ENCODE peak calls at places on chromosome 18, in five cellular contexts. O, M, P, I and L are unnamed samples.

GRCh38 chr18:51051105-51051712 is 21.2 kb downstream of the SMAD4 start:
- DNase-seq in O (no peak), M (peak; percentile 73), P (peak; percentile 4), I (peak; percentile 58), L (no peak)

GRCh38 chr18:61771861-61772260 is 120.9 kb downstream of the RNF152 start:
- DNase-seq in O (no peak), M (no peak), P (no peak), I (no peak), L (no peak)

GRCh38 chr18:6489977-6490376 is 75.3 kb upstream of the L3MBTL4 start:
- DNase-seq in O (no peak), M (no peak), P (no peak), I (no peak), L (no peak)

GRCh38 chr18:70973626-70974025 is 684.8 kb downstream of the SOCS6 start:
- DNase-seq in O (no peak), M (no peak), P (no peak), I (no peak), L (no peak)

GRCh38 chr18:75282746-75283145 is 72.1 kb downstream of the TSHZ1 start:
- DNase-seq in O (no peak), M (no peak), P (no peak), I (no peak), L (no peak)

GRCh38 chr18:37578886-37579513 is 13.4 kb upstream of the CELF4 start:
- DNase-seq in O (no peak), M (peak; percentile 64), P (peak; percentile 39), I (peak; percentile 51), L (no peak)

GRCh38 chr18:59388817-59389216 is 29.8 kb upstream of the LMAN1 start:
- DNase-seq in O (no peak), M (no peak), P (no peak), I (no peak), L (no peak)

GRCh38 chr18:41881285-41881684 is 73.7 kb upstream of the PIK3C3 start:
- DNase-seq in O (no peak), M (peak; percentile 57), P (no peak), I (peak; percentile 81), L (no peak)

GRCh38 chr18:75211002-75211621 is 515 bp downstream of the TSHZ1 start:
- DNase-seq in O (peak; percentile 60), M (peak; percentile 34), P (no peak), I (no peak), L (no peak)

GRCh38 chr18:61742555-61743429 is 150.0 kb downstream of the RNF152 start:
- DNase-seq in O (no peak), M (no peak), P (no peak), I (no peak), L (no peak)

GRCh38 chr18:74683573-74683972 is 85.9 kb downstream of the ZNF407 start:
- DNase-seq in O (no peak), M (no peak), P (no peak), I (no peak), L (no peak)

GRCh38 chr18:62409821-62410220 is 84.7 kb downstream of the TNFRSF11A start:
- DNase-seq in O (no peak), M (no peak), P (no peak), I (no peak), L (no peak)

GRCh38 chr18:33210575-33211189 is 229.8 kb downstream of the CCDC178 start:
- DNase-seq in O (no peak), M (peak; percentile 67), P (peak; percentile 64), I (peak; percentile 49), L (no peak)

GRCh38 chr18:46660955-46661749 is 4.1 kb upstream of the LOXHD1 start:
- DNase-seq in O (no peak), M (no peak), P (no peak), I (no peak), L (no peak)

GRCh38 chr18:2240311-2240705 is 331.0 kb downstream of the METTL4 start:
- DNase-seq in O (no peak), M (no peak), P (no peak), I (no peak), L (no peak)

GRCh38 chr18:46574000-46574739 is 82.8 kb downstream of the LOXHD1 start:
- DNase-seq in O (no peak), M (no peak), P (no peak), I (no peak), L (no peak)

GRCh38 chr18:57466307-57466706 is 31.1 kb downstream of the ONECUT2 start:
- DNase-seq in O (no peak), M (no peak), P (no peak), I (no peak), L (no peak)

GRCh38 chr18:59318460-59318859 is at the start of gene CPLX4:
- DNase-seq in O (no peak), M (no peak), P (no peak), I (no peak), L (no peak)

GRCh38 chr18:23166863-23167531 is 31.7 kb downstream of the CABLES1 start:
- DNase-seq in O (no peak), M (no peak), P (no peak), I (no peak), L (no peak)

GRCh38 chr18:50870138-50870845 is 8.6 kb upstream of the ME2 start:
- DNase-seq in O (no peak), M (peak; percentile 85), P (no peak), I (peak; percentile 99), L (no peak)

GRCh38 chr18:27171993-27172392 is 13.1 kb downstream of the CHST9 start:
- DNase-seq in O (no peak), M (no peak), P (no peak), I (no peak), L (no peak)

GRCh38 chr18:57803119-57803969 is at the start of gene ATP8B1:
- DNase-seq in O (peak; percentile 37), M (no peak), P (no peak), I (peak; percentile 81), L (peak; percentile 82)

GRCh38 chr18:55573386-55573785 is 14.6 kb downstream of the TCF4 start:
- DNase-seq in O (no peak), M (no peak), P (no peak), I (no peak), L (no peak)

GRCh38 chr18:12990128-12990485 is 1.1 kb upstream of the CEP192 start:
- DNase-seq in O (peak; percentile 55), M (no peak), P (no peak), I (peak; percentile 10), L (no peak)

GRCh38 chr18:48031011-48031480 is 100.6 kb upstream of the SMAD2 start:
- DNase-seq in O (no peak), M (peak; percentile 51), P (peak; percentile 56), I (peak; percentile 67), L (peak; percentile 64)

GRCh38 chr18:58865714-58866113 is 1.0 kb downstream of the ZNF532 start:
- DNase-seq in O (no peak), M (no peak), P (no peak), I (no peak), L (no peak)

GRCh38 chr18:41906528-41907256 is 48.3 kb upstream of the PIK3C3 start:
- DNase-seq in O (no peak), M (peak; percentile 68), P (peak; percentile 15), I (peak; percentile 63), L (no peak)

GRCh38 chr18:63213331-63213900 is 106.2 kb downstream of the BCL2 start:
- DNase-seq in O (peak; percentile 63), M (no peak), P (no peak), I (no peak), L (no peak)